ENCODE peak calls at places on chromosomes 6 and 20, in ten cellular contexts. One of them, this sample, is unnamed.

GRCh38 chr20:29326376-29327070 is 1930.9 kb upstream of the DEFB115 start:
- DNase-seq in OCI-LY7: no peak
- DNase-seq in lower lobe of right lung: no peak
- DNase-seq in A549: no peak
- DNase-seq in CD8-positive, alpha-beta T cell: no peak
- DNase-seq in upper lobe of right lung: no peak
- DNase-seq in stomach: no peak
- DNase-seq in keratinocyte: no peak
- DNase-seq in mammary epithelial cell: no peak
- DNase-seq in RWPE2: peak; percentile 89
- DNase-seq in this sample: no peak

GRCh38 chr20:25251558-25251957 is 3.7 kb downstream of the PYGB start:
- DNase-seq in A549: no peak
- DNase-seq in keratinocyte: no peak
- DNase-seq in RWPE2: no peak
- DNase-seq in OCI-LY7: no peak
- DNase-seq in lower lobe of right lung: no peak
- DNase-seq in CD8-positive, alpha-beta T cell: no peak
- DNase-seq in stomach: no peak
- DNase-seq in mammary epithelial cell: no peak
- DNase-seq in upper lobe of right lung: no peak
- DNase-seq in this sample: no peak

GRCh38 chr6:15741405-15741804 is 78.6 kb upstream of the DTNBP1 start:
- DNase-seq in OCI-LY7: no peak
- DNase-seq in keratinocyte: no peak
- DNase-seq in upper lobe of right lung: no peak
- DNase-seq in A549: no peak
- DNase-seq in mammary epithelial cell: no peak
- DNase-seq in lower lobe of right lung: no peak
- DNase-seq in stomach: no peak
- DNase-seq in RWPE2: no peak
- DNase-seq in CD8-positive, alpha-beta T cell: no peak
- DNase-seq in this sample: no peak

GRCh38 chr20:6819599-6819998 is 52.1 kb downstream of the BMP2 start:
- DNase-seq in RWPE2: no peak
- DNase-seq in OCI-LY7: no peak
- DNase-seq in keratinocyte: no peak
- DNase-seq in mammary epithelial cell: no peak
- DNase-seq in A549: no peak
- DNase-seq in CD8-positive, alpha-beta T cell: no peak
- DNase-seq in stomach: no peak
- DNase-seq in lower lobe of right lung: no peak
- DNase-seq in upper lobe of right lung: no peak
- DNase-seq in this sample: no peak

GRCh38 chr6:159400806-159401205 is 231.6 kb downstream of the FNDC1 start:
- DNase-seq in mammary epithelial cell: no peak
- DNase-seq in stomach: no peak
- DNase-seq in A549: no peak
- DNase-seq in RWPE2: no peak
- DNase-seq in OCI-LY7: no peak
- DNase-seq in lower lobe of right lung: no peak
- DNase-seq in keratinocyte: no peak
- DNase-seq in upper lobe of right lung: no peak
- DNase-seq in CD8-positive, alpha-beta T cell: no peak
- DNase-seq in this sample: no peak

GRCh38 chr6:20217476-20217855 is 5.2 kb upstream of the MBOAT1 start:
- DNase-seq in RWPE2: no peak
- DNase-seq in keratinocyte: no peak
- DNase-seq in stomach: no peak
- DNase-seq in CD8-positive, alpha-beta T cell: no peak
- DNase-seq in OCI-LY7: no peak
- DNase-seq in A549: no peak
- DNase-seq in upper lobe of right lung: no peak
- DNase-seq in mammary epithelial cell: no peak
- DNase-seq in lower lobe of right lung: no peak
- DNase-seq in this sample: no peak

GRCh38 chr6:145669627-145670034 is 65.7 kb downstream of the EPM2A start:
- DNase-seq in RWPE2: no peak
- DNase-seq in stomach: no peak
- DNase-seq in keratinocyte: no peak
- DNase-seq in lower lobe of right lung: no peak
- DNase-seq in upper lobe of right lung: no peak
- DNase-seq in A549: no peak
- DNase-seq in OCI-LY7: no peak
- DNase-seq in mammary epithelial cell: peak; percentile 19
- DNase-seq in CD8-positive, alpha-beta T cell: no peak
- DNase-seq in this sample: no peak

GRCh38 chr20:1881240-1881835 is 13.9 kb upstream of the SIRPA start:
- DNase-seq in stomach: no peak
- DNase-seq in OCI-LY7: no peak
- DNase-seq in lower lobe of right lung: no peak
- DNase-seq in CD8-positive, alpha-beta T cell: no peak
- DNase-seq in mammary epithelial cell: no peak
- DNase-seq in upper lobe of right lung: no peak
- DNase-seq in A549: no peak
- DNase-seq in keratinocyte: no peak
- DNase-seq in RWPE2: no peak
- DNase-seq in this sample: no peak

GRCh38 chr6:145963216-145964068 is 716 bp downstream of the SHPRH start:
- DNase-seq in stomach: peak; percentile 46
- DNase-seq in lower lobe of right lung: peak; percentile 69
- DNase-seq in CD8-positive, alpha-beta T cell: peak; percentile 33
- DNase-seq in A549: peak; percentile 38
- DNase-seq in upper lobe of right lung: peak; percentile 78
- DNase-seq in keratinocyte: no peak
- DNase-seq in RWPE2: peak; percentile 42
- DNase-seq in mammary epithelial cell: peak; percentile 54
- DNase-seq in OCI-LY7: peak; percentile 65
- DNase-seq in this sample: peak; percentile 27

GRCh38 chr6:17086469-17086868 is 15.4 kb upstream of the STMND1 start:
- DNase-seq in RWPE2: peak; percentile 63
- DNase-seq in lower lobe of right lung: no peak
- DNase-seq in upper lobe of right lung: no peak
- DNase-seq in keratinocyte: peak; percentile 40
- DNase-seq in A549: peak; percentile 53
- DNase-seq in OCI-LY7: peak; percentile 2
- DNase-seq in mammary epithelial cell: peak; percentile 59
- DNase-seq in CD8-positive, alpha-beta T cell: no peak
- DNase-seq in stomach: peak; percentile 35
- DNase-seq in this sample: no peak

GRCh38 chr20:37362231-37362792 is 16.4 kb downstream of the SRC start:
- DNase-seq in CD8-positive, alpha-beta T cell: no peak
- DNase-seq in A549: no peak
- DNase-seq in mammary epithelial cell: no peak
- DNase-seq in upper lobe of right lung: peak; percentile 31
- DNase-seq in keratinocyte: no peak
- DNase-seq in lower lobe of right lung: no peak
- DNase-seq in stomach: no peak
- DNase-seq in RWPE2: peak; percentile 70
- DNase-seq in OCI-LY7: no peak
- DNase-seq in this sample: no peak

GRCh38 chr6:82088978-82089855 is 158.3 kb downstream of the IBTK start:
- DNase-seq in CD8-positive, alpha-beta T cell: no peak
- DNase-seq in upper lobe of right lung: no peak
- DNase-seq in keratinocyte: no peak
- DNase-seq in A549: no peak
- DNase-seq in lower lobe of right lung: no peak
- DNase-seq in stomach: no peak
- DNase-seq in mammary epithelial cell: no peak
- DNase-seq in OCI-LY7: no peak
- DNase-seq in RWPE2: no peak
- DNase-seq in this sample: no peak

GRCh38 chr6:16751251-16751946 is 9.9 kb downstream of the ATXN1 start:
- DNase-seq in upper lobe of right lung: no peak
- DNase-seq in RWPE2: no peak
- DNase-seq in CD8-positive, alpha-beta T cell: no peak
- DNase-seq in OCI-LY7: no peak
- DNase-seq in keratinocyte: no peak
- DNase-seq in stomach: no peak
- DNase-seq in mammary epithelial cell: peak; percentile 69
- DNase-seq in lower lobe of right lung: no peak
- DNase-seq in A549: no peak
- DNase-seq in this sample: no peak

GRCh38 chr6:38137609-38138008 is 318.1 kb downstream of the ZFAND3 start:
- DNase-seq in OCI-LY7: no peak
- DNase-seq in mammary epithelial cell: no peak
- DNase-seq in RWPE2: no peak
- DNase-seq in CD8-positive, alpha-beta T cell: no peak
- DNase-seq in A549: no peak
- DNase-seq in stomach: no peak
- DNase-seq in keratinocyte: no peak
- DNase-seq in lower lobe of right lung: no peak
- DNase-seq in upper lobe of right lung: no peak
- DNase-seq in this sample: no peak

GRCh38 chr20:7085448-7085847 is 318.0 kb downstream of the BMP2 start:
- DNase-seq in lower lobe of right lung: no peak
- DNase-seq in mammary epithelial cell: no peak
- DNase-seq in keratinocyte: no peak
- DNase-seq in RWPE2: no peak
- DNase-seq in OCI-LY7: no peak
- DNase-seq in upper lobe of right lung: no peak
- DNase-seq in A549: no peak
- DNase-seq in stomach: no peak
- DNase-seq in CD8-positive, alpha-beta T cell: no peak
- DNase-seq in this sample: no peak

GRCh38 chr20:3297096-3297411 is 58.1 kb upstream of the SLC4A11 start:
- DNase-seq in A549: no peak
- DNase-seq in upper lobe of right lung: no peak
- DNase-seq in stomach: no peak
- DNase-seq in mammary epithelial cell: no peak
- DNase-seq in lower lobe of right lung: no peak
- DNase-seq in RWPE2: no peak
- DNase-seq in OCI-LY7: no peak
- DNase-seq in CD8-positive, alpha-beta T cell: no peak
- DNase-seq in keratinocyte: no peak
- DNase-seq in this sample: no peak
- H3K4me1 ChIP-seq in A549: no peaks in the 10 kb centered on the region
- H3K4me1 ChIP-seq in upper lobe of right lung: no peaks in the 10 kb centered on the region
- H3K4me1 ChIP-seq in stomach: no peaks in the 10 kb centered on the region
- H3K4me1 ChIP-seq in mammary epithelial cell: no peaks in the 10 kb centered on the region
- H3K4me1 ChIP-seq in lower lobe of right lung: no peaks in the 10 kb centered on the region
- H3K4me1 ChIP-seq in RWPE2: no peaks in the 10 kb centered on the region
- H3K4me1 ChIP-seq in OCI-LY7: no peaks in the 10 kb centered on the region
- H3K4me1 ChIP-seq in CD8-positive, alpha-beta T cell: no peaks in the 10 kb centered on the region
- H3K4me1 ChIP-seq in keratinocyte: no peaks in the 10 kb centered on the region
- H3K4me1 ChIP-seq in this sample: no peaks in the 10 kb centered on the region

GRCh38 chr6:11999245-11999644 is 12.9 kb upstream of the HIVEP1 start:
- DNase-seq in lower lobe of right lung: no peak
- DNase-seq in RWPE2: no peak
- DNase-seq in upper lobe of right lung: no peak
- DNase-seq in mammary epithelial cell: no peak
- DNase-seq in stomach: no peak
- DNase-seq in OCI-LY7: no peak
- DNase-seq in keratinocyte: no peak
- DNase-seq in CD8-positive, alpha-beta T cell: no peak
- DNase-seq in A549: no peak
- DNase-seq in this sample: no peak
- TF ChIP-seq CTCF in lower lobe of right lung: no peak
- TF ChIP-seq CTCF in RWPE2: no peak
- TF ChIP-seq CTCF in upper lobe of right lung: no peak
- TF ChIP-seq CTCF in mammary epithelial cell: no peak
- TF ChIP-seq CTCF in stomach: no peak
- TF ChIP-seq CTCF in OCI-LY7: no peak
- TF ChIP-seq CTCF in keratinocyte: no peak
- TF ChIP-seq CTCF in CD8-positive, alpha-beta T cell: no peak
- TF ChIP-seq CTCF in A549: no peak
- TF ChIP-seq CTCF in this sample: no peak

GRCh38 chr20:62487-62886 is 25.0 kb upstream of the DEFB125 start:
- DNase-seq in mammary epithelial cell: no peak
- DNase-seq in OCI-LY7: no peak
- DNase-seq in upper lobe of right lung: no peak
- DNase-seq in lower lobe of right lung: no peak
- DNase-seq in keratinocyte: no peak
- DNase-seq in stomach: no peak
- DNase-seq in RWPE2: no peak
- DNase-seq in CD8-positive, alpha-beta T cell: no peak
- DNase-seq in A549: no peak
- DNase-seq in this sample: no peak
- H3K9me3 ChIP-seq in mammary epithelial cell: peaks cover 22% of the 10 kb centered on the region
- H3K9me3 ChIP-seq in OCI-LY7: peaks cover 4% of the 10 kb centered on the region
- H3K9me3 ChIP-seq in upper lobe of right lung: no peaks in the 10 kb centered on the region
- H3K9me3 ChIP-seq in lower lobe of right lung: no peaks in the 10 kb centered on the region
- H3K9me3 ChIP-seq in keratinocyte: peaks cover 15% of the 10 kb centered on the region
- H3K9me3 ChIP-seq in stomach: no peaks in the 10 kb centered on the region
- H3K9me3 ChIP-seq in RWPE2: no peaks in the 10 kb centered on the region
- H3K9me3 ChIP-seq in CD8-positive, alpha-beta T cell: no peaks in the 10 kb centered on the region
- H3K9me3 ChIP-seq in A549: peaks cover 26% of the 10 kb centered on the region
- H3K9me3 ChIP-seq in this sample: no peaks in the 10 kb centered on the region

GRCh38 chr6:88987922-88988321 is 24.5 kb upstream of the RNGTT start:
- DNase-seq in A549: no peak
- DNase-seq in lower lobe of right lung: no peak
- DNase-seq in OCI-LY7: no peak
- DNase-seq in CD8-positive, alpha-beta T cell: no peak
- DNase-seq in RWPE2: no peak
- DNase-seq in keratinocyte: no peak
- DNase-seq in upper lobe of right lung: no peak
- DNase-seq in mammary epithelial cell: no peak
- DNase-seq in stomach: no peak
- DNase-seq in this sample: no peak

GRCh38 chr6:88985901-88986300 is 22.5 kb upstream of the RNGTT start:
- DNase-seq in CD8-positive, alpha-beta T cell: no peak
- DNase-seq in upper lobe of right lung: no peak
- DNase-seq in RWPE2: no peak
- DNase-seq in keratinocyte: no peak
- DNase-seq in stomach: no peak
- DNase-seq in mammary epithelial cell: no peak
- DNase-seq in OCI-LY7: no peak
- DNase-seq in lower lobe of right lung: no peak
- DNase-seq in A549: no peak
- DNase-seq in this sample: no peak

GRCh38 chr6:88984152-88984551 is 20.7 kb upstream of the RNGTT start:
- DNase-seq in mammary epithelial cell: no peak
- DNase-seq in RWPE2: no peak
- DNase-seq in upper lobe of right lung: no peak
- DNase-seq in lower lobe of right lung: no peak
- DNase-seq in A549: no peak
- DNase-seq in CD8-positive, alpha-beta T cell: no peak
- DNase-seq in OCI-LY7: no peak
- DNase-seq in keratinocyte: no peak
- DNase-seq in stomach: no peak
- DNase-seq in this sample: no peak

GRCh38 chr6:88983532-88983931 is 20.1 kb upstream of the RNGTT start:
- DNase-seq in upper lobe of right lung: no peak
- DNase-seq in lower lobe of right lung: no peak
- DNase-seq in mammary epithelial cell: peak; percentile 19
- DNase-seq in stomach: no peak
- DNase-seq in A549: peak; percentile 10
- DNase-seq in CD8-positive, alpha-beta T cell: no peak
- DNase-seq in RWPE2: no peak
- DNase-seq in OCI-LY7: peak; percentile 33
- DNase-seq in keratinocyte: no peak
- DNase-seq in this sample: no peak

GRCh38 chr6:88982720-88983119 is 19.3 kb upstream of the RNGTT start:
- DNase-seq in RWPE2: no peak
- DNase-seq in lower lobe of right lung: no peak
- DNase-seq in keratinocyte: peak; percentile 30
- DNase-seq in upper lobe of right lung: no peak
- DNase-seq in OCI-LY7: peak; percentile 72
- DNase-seq in A549: peak; percentile 56
- DNase-seq in mammary epithelial cell: peak; percentile 78
- DNase-seq in stomach: peak; percentile 56
- DNase-seq in CD8-positive, alpha-beta T cell: no peak
- DNase-seq in this sample: no peak
- H3K4me1 ChIP-seq in RWPE2: no peaks in the 10 kb centered on the region
- H3K4me1 ChIP-seq in lower lobe of right lung: peaks cover 6% of the 10 kb centered on the region
- H3K4me1 ChIP-seq in keratinocyte: no peaks in the 10 kb centered on the region
- H3K4me1 ChIP-seq in upper lobe of right lung: peaks cover 7% of the 10 kb centered on the region
- H3K4me1 ChIP-seq in OCI-LY7: no peaks in the 10 kb centered on the region
- H3K4me1 ChIP-seq in A549: peaks cover 24% of the 10 kb centered on the region
- H3K4me1 ChIP-seq in mammary epithelial cell: no peaks in the 10 kb centered on the region
- H3K4me1 ChIP-seq in stomach: no peaks in the 10 kb centered on the region
- H3K4me1 ChIP-seq in CD8-positive, alpha-beta T cell: no peaks in the 10 kb centered on the region
- H3K4me1 ChIP-seq in this sample: peaks cover 7% of the 10 kb centered on the region

GRCh38 chr6:4059115-4059777 is 19.7 kb downstream of the FAM217A start:
- DNase-seq in lower lobe of right lung: no peak
- DNase-seq in keratinocyte: peak; percentile 56
- DNase-seq in RWPE2: peak; percentile 80
- DNase-seq in stomach: no peak
- DNase-seq in A549: peak; percentile 59
- DNase-seq in mammary epithelial cell: peak; percentile 83
- DNase-seq in OCI-LY7: no peak
- DNase-seq in CD8-positive, alpha-beta T cell: peak; percentile 39
- DNase-seq in upper lobe of right lung: no peak
- DNase-seq in this sample: no peak
- TF ChIP-seq CTCF in lower lobe of right lung: no peak
- TF ChIP-seq CTCF in keratinocyte: no peak
- TF ChIP-seq CTCF in RWPE2: peak; percentile 26
- TF ChIP-seq CTCF in stomach: no peak
- TF ChIP-seq CTCF in A549: no peak
- TF ChIP-seq CTCF in mammary epithelial cell: no peak
- TF ChIP-seq CTCF in OCI-LY7: no peak
- TF ChIP-seq CTCF in CD8-positive, alpha-beta T cell: peak; percentile 19
- TF ChIP-seq CTCF in upper lobe of right lung: no peak
- TF ChIP-seq CTCF in this sample: no peak